ENCODE peak calls at places on chromosome 5, in four cellular contexts. Q, N, H and S are unnamed samples.

GRCh38 chr5:172086312-172086975 is 80.0 kb upstream of the FBXW11 start:
- DNase-seq in Q (no peak), N (no peak), H (no peak), S (no peak)

GRCh38 chr5:89083791-89084190 is 200.8 kb upstream of the MEF2C start:
- DNase-seq in Q (peak; percentile 84), N (no peak), H (no peak), S (no peak)

GRCh38 chr5:81838307-81838906 is 87.5 kb upstream of the SSBP2 start:
- DNase-seq in Q (peak; percentile 64), N (peak; percentile 68), H (peak; percentile 73), S (peak; percentile 49)

GRCh38 chr5:109450129-109450877 is 40.5 kb upstream of the PJA2 start:
- DNase-seq in Q (no peak), N (no peak), H (peak; percentile 37), S (no peak)

GRCh38 chr5:141783599-141784296 is 94.5 kb downstream of the PCDH1 start:
- DNase-seq in Q (no peak), N (no peak), H (peak; percentile 67), S (no peak)

GRCh38 chr5:146731909-146732659 is 146.5 kb downstream of the PPP2R2B start:
- DNase-seq in Q (peak; percentile 84), N (no peak), H (peak; percentile 45), S (peak; percentile 95)

GRCh38 chr5:61263072-61263471 is 69.0 kb upstream of the ZSWIM6 start:
- DNase-seq in Q (no peak), N (no peak), H (no peak), S (no peak)

GRCh38 chr5:168270446-168270845 is 21.0 kb upstream of the WWC1 start:
- DNase-seq in Q (no peak), N (no peak), H (no peak), S (no peak)

GRCh38 chr5:172335721-172336120 is 52.2 kb upstream of the UBTD2 start:
- DNase-seq in Q (no peak), N (no peak), H (no peak), S (no peak)

GRCh38 chr5:10595305-10595677 is 31.4 kb downstream of the ANKRD33B start:
- DNase-seq in Q (peak; percentile 83), N (no peak), H (no peak), S (peak; percentile 33)

DNA sequence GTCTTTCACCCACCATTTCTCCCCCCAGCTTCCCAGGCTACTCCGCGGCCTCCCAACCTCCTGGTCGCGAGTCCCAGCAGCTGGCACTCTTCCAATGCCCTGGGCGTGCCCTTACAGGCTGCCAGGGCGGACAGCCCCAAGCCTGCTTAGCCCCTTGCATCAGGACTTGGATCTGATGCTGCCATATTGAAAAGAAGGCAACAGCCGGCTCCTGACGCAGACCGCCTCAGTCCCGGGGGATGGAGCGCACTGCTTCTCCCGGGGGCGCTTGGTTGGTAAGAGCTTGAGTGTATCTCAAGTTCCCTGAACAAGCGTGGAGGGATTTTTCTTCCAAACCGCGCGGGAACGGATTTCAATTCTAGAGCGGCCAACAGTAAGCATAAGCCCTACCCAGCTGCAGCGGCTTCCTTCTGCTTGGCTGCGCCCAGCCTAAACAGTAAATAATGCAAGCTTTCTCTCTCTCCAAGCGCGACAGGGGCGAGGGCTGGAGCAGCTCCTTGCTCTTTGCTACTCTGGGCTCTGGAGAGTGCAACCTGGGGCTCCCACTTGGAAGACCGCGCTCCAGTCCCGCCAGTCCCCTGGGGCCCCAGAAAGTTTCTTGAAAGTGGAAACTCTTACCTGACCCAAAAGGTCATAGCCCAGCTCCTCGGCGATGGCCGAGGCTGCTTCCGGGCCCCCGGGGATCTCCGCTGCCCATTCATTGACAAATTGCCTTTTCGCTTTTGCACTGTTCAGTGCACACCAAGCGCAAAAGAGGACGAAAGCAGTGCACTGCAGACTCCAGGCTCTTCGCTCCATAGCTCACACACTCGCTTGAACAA is 593 bp downstream of the PCSK1 start:
- DNase-seq in Q (peak; percentile 37), N (no peak), H (peak; percentile 80), S (no peak)
- H3K9me2 ChIP-seq in Q (peaks cover 2% of the 10 kb centered on the region), N (no peaks in the 10 kb centered on the region), H (no peaks in the 10 kb centered on the region), S (no peaks in the 10 kb centered on the region)

GRCh38 chr5:51382759-51383493 is at the start of gene ISL1:
- DNase-seq in Q (peak; percentile 74), N (no peak), H (peak; percentile 94), S (peak; percentile 87)
- H3K27ac ChIP-seq in Q (no peak within 1 kb of the TSS), N (no peak within 1 kb of the TSS), H (no peak within 1 kb of the TSS), S (peak within 1 kb of the TSS; percentile 36)

GRCh38 chr5:73661753-73662152 is 35.8 kb downstream of the ARHGEF28 start:
- DNase-seq in Q (no peak), N (no peak), H (no peak), S (no peak)
- H3K79me2 ChIP-seq in Q (peaks cover 48% of the 10 kb centered on the region), N (no peaks in the 10 kb centered on the region), H (no peaks in the 10 kb centered on the region), S (peaks cover 34% of the 10 kb centered on the region)

GRCh38 chr5:180128671-180129261 is 57.2 kb upstream of the RNF130 start:
- DNase-seq in Q (no peak), N (no peak), H (no peak), S (no peak)
- H3K9me2 ChIP-seq in Q (no peaks in the 10 kb centered on the region), N (no peaks in the 10 kb centered on the region), H (no peaks in the 10 kb centered on the region), S (no peaks in the 10 kb centered on the region)